ENCODE peak calls at places on chromosomes 12 and 14, in seven cellular contexts. C, L, R, N, H, S and U are unnamed samples. For H3K9me3, the result is how much of the 10 kb centered on the place peaks cover.

GRCh38 chr12:3020399-3020798 is 56.8 kb upstream of the TSPAN9 start:
- DNase-seq in L (no peak), C (no peak), N (no peak), S (no peak), H (no peak), R (no peak), U (no peak)

GRCh38 chr14:90505531-90505930 is 108.7 kb downstream of the CALM1 start:
- DNase-seq in N (no peak), R (no peak), H (no peak), L (no peak), S (no peak), C (no peak), U (no peak)

GRCh38 chr14:71604231-71604630 is 328.0 kb upstream of the RGS6 start:
- DNase-seq in S (no peak), N (no peak), C (no peak), L (no peak), H (no peak), R (no peak), U (no peak)

GRCh38 chr12:92574046-92574783 is 128.6 kb upstream of the PLEKHG7 start:
- DNase-seq in N (no peak), C (no peak), H (peak), L (no peak), S (no peak), R (no peak), U (no peak)

GRCh38 chr12:92290016-92290685 is 144.5 kb upstream of the BTG1 start:
- DNase-seq in S (no peak), H (peak), R (no peak), N (no peak), L (no peak), C (no peak), U (no peak)

GRCh38 chr12:60684988-60685655 is 1089.3 kb downstream of the SLC16A7 start:
- DNase-seq in S (no peak), C (no peak), R (no peak), L (no peak), H (no peak), N (no peak), U (no peak)

GRCh38 chr14:36905272-36906046 is 243.8 kb downstream of the PAX9 start:
- DNase-seq in N (no peak), C (no peak), L (no peak), R (no peak), S (no peak), H (no peak), U (peak)

GRCh38 chr12:34302131-34302885 is 280.0 kb downstream of the ALG10 start:
- DNase-seq in S (peak), H (no peak), R (no peak), N (no peak), L (no peak), C (no peak), U (no peak)

GRCh38 chr12:87509233-87509820 is 519.9 kb downstream of the C12orf50 start:
- DNase-seq in N (no peak), H (peak), S (no peak), R (no peak), C (no peak), L (no peak), U (no peak)

GRCh38 chr12:5568325-5568981 is 136.5 kb downstream of the NTF3 start:
- DNase-seq in H (no peak), C (no peak), S (no peak), R (no peak), N (no peak), L (no peak), U (no peak)

GRCh38 chr14:23569443-23570151 is 2.0 kb upstream of the AP1G2 start:
- DNase-seq in L (no peak), H (no peak), C (no peak), S (no peak), R (peak), N (no peak), U (no peak)
- H3K27ac ChIP-seq in L (no peak), H (no peak), C (no peak), S (no peak), R (no peak), N (peak), U (no peak)

DNA sequence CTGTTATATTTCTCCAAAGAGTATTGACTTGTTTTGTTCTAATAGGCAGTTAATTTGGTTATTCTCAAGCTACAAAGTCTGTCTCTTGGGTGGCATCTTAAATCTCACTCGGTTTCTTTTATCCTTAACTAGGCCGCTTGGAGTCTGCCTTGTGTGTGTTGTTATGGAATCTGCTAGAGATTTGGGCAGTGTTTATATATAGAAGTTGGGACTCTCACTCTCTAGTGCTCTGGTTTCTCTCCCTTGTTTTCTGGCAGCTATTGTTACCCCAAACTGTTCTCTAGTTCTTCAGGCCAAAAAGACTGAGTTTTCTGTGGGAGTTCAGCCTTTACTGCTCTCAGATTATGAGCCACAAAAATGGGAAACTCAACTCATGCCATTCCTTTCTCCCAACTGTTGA is 11.0 kb downstream of the PSMA6 start:
- DNase-seq in C (no peak), S (no peak), L (no peak), R (no peak), H (no peak), N (no peak), U (no peak)
- TF ChIP-seq CTCF in C (no peak), S (no peak), L (no peak), R (no peak), H (no peak), N (no peak), U (no peak)

GRCh38 chr12:94813314-94813713 is 163.0 kb upstream of the TMCC3 start:
- DNase-seq in R (no peak), S (no peak), C (no peak), L (no peak), N (no peak), H (no peak), U (no peak)

GRCh38 chr12:94812345-94812744 is 162.0 kb upstream of the TMCC3 start:
- DNase-seq in S (no peak), R (no peak), N (no peak), H (peak), C (no peak), L (no peak), U (no peak)

GRCh38 chr12:94807951-94808350 is 157.6 kb upstream of the TMCC3 start:
- DNase-seq in C (no peak), H (no peak), R (no peak), L (no peak), N (no peak), S (no peak), U (no peak)

GRCh38 chr12:94815450-94815849 is 165.1 kb upstream of the TMCC3 start:
- DNase-seq in R (no peak), H (no peak), C (no peak), N (no peak), S (no peak), L (no peak), U (no peak)

DNA sequence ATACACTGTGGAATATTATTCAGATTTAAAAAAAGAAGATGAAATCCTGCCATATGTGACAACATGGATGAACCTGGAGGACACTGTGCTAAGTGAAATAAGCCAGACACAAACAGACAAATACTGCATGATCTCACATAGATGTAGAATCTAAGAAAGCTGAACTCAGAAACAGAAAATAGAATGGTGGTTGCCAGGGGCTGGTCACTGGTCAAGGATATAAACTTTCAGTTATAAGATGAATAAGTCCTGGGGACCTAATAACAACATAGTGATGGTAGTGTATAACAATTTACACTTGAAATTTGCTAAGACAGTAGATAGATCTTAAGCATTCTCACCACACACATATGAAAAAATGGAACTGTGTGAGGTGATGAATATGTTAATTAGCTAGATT is 161.3 kb upstream of the TMCC3 start:
- DNase-seq in H (no peak), C (no peak), S (no peak), R (no peak), L (no peak), N (no peak), U (no peak)
- H3K9me3 ChIP-seq in H (under half), C (under half), S (under half), R (under half), L (under half), N (under half), U (under half)

GRCh38 chr14:96129128-96129736 is 75.4 kb upstream of the BDKRB2 start:
- DNase-seq in S (no peak), R (no peak), N (no peak), L (no peak), C (no peak), H (no peak), U (no peak)

GRCh38 chr14:96131836-96132235 is 72.8 kb upstream of the BDKRB2 start:
- DNase-seq in H (no peak), N (no peak), C (no peak), L (no peak), R (no peak), S (no peak), U (no peak)

GRCh38 chr14:96126783-96127271 is 77.8 kb upstream of the BDKRB2 start:
- DNase-seq in L (no peak), C (no peak), H (no peak), S (no peak), N (no peak), R (no peak), U (peak)

GRCh38 chr14:96130854-96131253 is 73.8 kb upstream of the BDKRB2 start:
- DNase-seq in H (peak), S (no peak), C (no peak), L (no peak), R (no peak), N (no peak), U (no peak)

DNA sequence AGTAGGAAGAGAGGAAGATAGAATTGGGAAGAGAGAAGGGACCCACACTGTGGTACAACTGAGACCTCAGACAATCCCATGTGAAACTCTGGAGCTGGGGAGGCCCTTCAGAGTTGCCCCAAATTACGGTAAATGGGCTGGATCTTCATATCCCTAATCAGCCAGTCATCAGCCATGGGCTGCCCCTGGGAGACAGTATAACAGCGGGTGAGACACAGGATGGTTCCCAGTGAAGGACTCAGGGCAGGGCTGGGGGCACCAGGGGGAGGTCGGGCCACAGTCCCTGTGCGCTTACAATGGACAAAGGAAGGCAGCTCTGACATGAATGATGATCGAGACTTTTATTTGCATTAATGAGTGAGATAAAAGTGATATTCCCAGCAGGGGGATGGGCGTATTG is 74.2 kb upstream of the BDKRB2 start:
- DNase-seq in R (no peak), H (no peak), C (no peak), N (no peak), L (no peak), S (no peak), U (no peak)
- H3K27ac ChIP-seq in R (no peak), H (no peak), C (no peak), N (no peak), L (no peak), S (no peak), U (no peak)

GRCh38 chr14:94021001-94021400 is 5.1 kb upstream of the OTUB2 start:
- DNase-seq in L (no peak), R (no peak), C (no peak), S (no peak), H (peak), N (no peak), U (no peak)
- TF ChIP-seq CTCF in L (no peak), R (no peak), C (no peak), S (no peak), H (no peak), N (no peak), U (no peak)

GRCh38 chr12:38016606-38017005 is 300.0 kb upstream of the ALG10B start:
- DNase-seq in S (no peak), L (no peak), N (no peak), H (no peak), C (no peak), R (no peak), U (no peak)
- H3K9me3 ChIP-seq in S (under half), L (under half), N (under half), H (under half), C (under half), R (under half), U (under half)

GRCh38 chr14:34835312-34835711 is 39.8 kb downstream of the BAZ1A start:
- DNase-seq in R (no peak), S (no peak), L (no peak), N (no peak), H (no peak), C (no peak), U (no peak)
- H3K27ac ChIP-seq in R (no peak), S (no peak), L (no peak), N (no peak), H (no peak), C (no peak), U (no peak)